ENCODE peak calls at places on chromosome 20, in five cellular contexts. M, H, I, E and V are unnamed samples.

GRCh38 chr20:58019027-58019849 is 209.2 kb downstream of the ANKRD60 start:
- DNase-seq in M (no peak), H (no peak), I (peak), E (no peak), V (no peak)

GRCh38 chr20:51221791-51222408 is 199.0 kb upstream of the KCNG1 start:
- DNase-seq in M (no peak), H (no peak), I (peak), E (no peak), V (no peak)

GRCh38 chr20:53948383-53949318 is 121.7 kb downstream of the BCAS1 start:
- DNase-seq in M (no peak), H (no peak), I (no peak), E (no peak), V (no peak)

GRCh38 chr20:38158701-38159325 is 6.3 kb downstream of the TGM2 start:
- DNase-seq in M (no peak), H (no peak), I (no peak), E (no peak), V (no peak)

GRCh38 chr20:24951536-24952047 is 2.5 kb downstream of the CST7 start:
- DNase-seq in M (no peak), H (no peak), I (no peak), E (no peak), V (no peak)

GRCh38 chr20:44068780-44069191 is 118.2 kb downstream of the JPH2 start:
- DNase-seq in M (no peak), H (no peak), I (no peak), E (no peak), V (no peak)

GRCh38 chr20:11852801-11853200 is 64.9 kb upstream of the BTBD3 start:
- DNase-seq in M (no peak), H (no peak), I (no peak), E (no peak), V (no peak)

GRCh38 chr20:57392512-57393271 is 1.5 kb downstream of the RBM38 start:
- DNase-seq in M (no peak), H (peak), I (no peak), E (peak), V (peak)

GRCh38 chr20:37670426-37670825 is 23.4 kb upstream of the CTNNBL1 start:
- DNase-seq in M (peak), H (no peak), I (no peak), E (no peak), V (no peak)

GRCh38 chr20:64247970-64248841 is 7.3 kb upstream of the PCMTD2 start:
- DNase-seq in M (no peak), H (no peak), I (no peak), E (no peak), V (no peak)

GRCh38 chr20:1499528-1500420 is 8.6 kb upstream of the SIRPB2 start:
- DNase-seq in M (no peak), H (no peak), I (no peak), E (no peak), V (no peak)